ENCODE peak calls at places on chromosomes 13 and 19, in eight cellular contexts. Y is A549, C is tibial nerve, D is transverse colon, J is SK-N-SH, O is stomach, A is H1, Z is HepG2. V is an unnamed sample.

GRCh38 chr19:14786421-14786851 is 8.1 kb upstream of the ADGRE2 start:
- DNase-seq in Y (no peak), C (no peak), D (no peak), J (peak), O (no peak), A (no peak), Z (no peak), V (no peak)

GRCh38 chr13:79935121-79935520 is 405.8 kb downstream of the SPRY2 start:
- DNase-seq in Y (no peak), C (no peak), D (no peak), J (no peak), O (no peak), A (no peak), Z (no peak), V (no peak)

GRCh38 chr19:6536138-6536671 is 5.4 kb downstream of the TNFSF9 start:
- DNase-seq in Y (peak), C (no peak), D (peak), J (peak), O (peak), A (no peak), Z (peak), V (no peak)

GRCh38 chr13:90868321-90868920 is 479.1 kb upstream of the MIR17HG start:
- DNase-seq in Y (peak), C (no peak), D (no peak), J (no peak), O (no peak), A (no peak), Z (peak), V (no peak)

GRCh38 chr13:74930402-74931165 is 551.4 kb downstream of the TBC1D4 start:
- DNase-seq in Y (no peak), C (no peak), D (no peak), J (no peak), O (no peak), A (no peak), Z (no peak), V (no peak)

GRCh38 chr13:36904219-36904618 is 15.8 kb downstream of the SMAD9 start:
- DNase-seq in Y (no peak), C (no peak), D (peak), J (no peak), O (no peak), A (no peak), Z (no peak), V (no peak)

GRCh38 chr19:41245779-41246297 is 18.3 kb upstream of the HNRNPUL1 start:
- DNase-seq in Y (no peak), C (no peak), D (no peak), J (no peak), O (no peak), A (no peak), Z (no peak), V (no peak)

GRCh38 chr13:79776538-79776937 is 295.6 kb downstream of the NDFIP2 start:
- DNase-seq in Y (no peak), C (no peak), D (peak), J (no peak), O (no peak), A (no peak), Z (no peak), V (no peak)

GRCh38 chr13:108281941-108282340 is 12.4 kb downstream of the TNFSF13B start:
- DNase-seq in Y (no peak), C (no peak), D (no peak), J (no peak), O (no peak), A (no peak), Z (no peak), V (no peak)

GRCh38 chr19:24140099-24140498 is 53.1 kb downstream of the ZNF254 start:
- DNase-seq in Y (peak), C (no peak), D (no peak), J (no peak), O (no peak), A (no peak), Z (peak), V (no peak)

GRCh38 chr13:39253774-39254173 is 215.5 kb downstream of the NHLRC3 start:
- DNase-seq in Y (no peak), C (no peak), D (no peak), J (no peak), O (no peak), A (no peak), Z (no peak), V (no peak)

GRCh38 chr19:49850487-49851342 is at the start of gene PTOV1:
- DNase-seq in Y (peak), C (peak), D (peak), J (peak), O (peak), A (peak), Z (peak), V (peak)

GRCh38 chr13:101530293-101530692 is 77.8 kb downstream of the ITGBL1 start:
- DNase-seq in Y (no peak), C (no peak), D (no peak), J (no peak), O (no peak), A (no peak), Z (no peak), V (no peak)

GRCh38 chr13:79486433-79487188 is 5.7 kb downstream of the NDFIP2 start:
- DNase-seq in Y (no peak), C (no peak), D (no peak), J (no peak), O (no peak), A (no peak), Z (no peak), V (no peak)

GRCh38 chr13:70842062-70842644 is 733.9 kb upstream of the KLHL1 start:
- DNase-seq in Y (no peak), C (no peak), D (no peak), J (no peak), O (no peak), A (no peak), Z (no peak), V (no peak)

GRCh38 chr19:35349614-35350521 is 2.2 kb downstream of the FFAR1 start:
- DNase-seq in Y (no peak), C (no peak), D (no peak), J (no peak), O (no peak), A (no peak), Z (no peak), V (peak)

GRCh38 chr13:85653681-85654080 is 145.5 kb downstream of the SLITRK6 start:
- DNase-seq in Y (no peak), C (no peak), D (no peak), J (peak), O (no peak), A (no peak), Z (no peak), V (no peak)

GRCh38 chr13:71677114-71677513 is 189.9 kb downstream of the DACH1 start:
- DNase-seq in Y (no peak), C (no peak), D (no peak), J (no peak), O (no peak), A (no peak), Z (no peak), V (no peak)

GRCh38 chr13:30738526-30738925 is 3.2 kb downstream of the ALOX5AP start:
- DNase-seq in Y (no peak), C (no peak), D (no peak), J (no peak), O (no peak), A (no peak), Z (no peak), V (no peak)

GRCh38 chr19:51076602-51077213 is 6.0 kb downstream of the KLK14 start:
- DNase-seq in Y (no peak), C (no peak), D (no peak), J (no peak), O (no peak), A (no peak), Z (no peak), V (no peak)

GRCh38 chr13:91805605-91806004 is 407.2 kb downstream of the GPC5 start:
- DNase-seq in Y (no peak), C (no peak), D (no peak), J (no peak), O (no peak), A (no peak), Z (no peak), V (no peak)

GRCh38 chr19:53977991-53978731 is 13.3 kb upstream of the CACNG6 start:
- DNase-seq in Y (peak), C (no peak), D (no peak), J (peak), O (no peak), A (peak), Z (no peak), V (no peak)

GRCh38 chr13:105035092-105035491 is 1500.4 kb downstream of the EFNB2 start:
- DNase-seq in Y (no peak), C (no peak), D (no peak), J (peak), O (no peak), A (no peak), Z (no peak), V (no peak)

GRCh38 chr19:18729933-18730530 is 46.6 kb downstream of the CRTC1 start:
- DNase-seq in Y (no peak), C (no peak), D (no peak), J (no peak), O (no peak), A (no peak), Z (no peak), V (no peak)

GRCh38 chr19:14682084-14682483 is 7.4 kb upstream of the ADGRE3 start:
- DNase-seq in Y (no peak), C (no peak), D (no peak), J (no peak), O (no peak), A (no peak), Z (no peak), V (no peak)

GRCh38 chr19:40542197-40542859 is 34.3 kb upstream of the SHKBP1 start:
- DNase-seq in Y (no peak), C (no peak), D (peak), J (peak), O (peak), A (no peak), Z (no peak), V (peak)

GRCh38 chr19:41307954-41308449 is 2.0 kb upstream of the CCDC97 start:
- DNase-seq in Y (no peak), C (no peak), D (no peak), J (no peak), O (no peak), A (no peak), Z (no peak), V (no peak)

GRCh38 chr13:69585656-69586055 is 522.0 kb upstream of the ATXN8OS start:
- DNase-seq in Y (no peak), C (no peak), D (no peak), J (no peak), O (no peak), A (no peak), Z (no peak), V (no peak)
- TF ChIP-seq CTCF in Y (no peak), C (no peak), D (no peak), J (peak), O (no peak), A (no peak), Z (no peak), V (no peak)

DNA sequence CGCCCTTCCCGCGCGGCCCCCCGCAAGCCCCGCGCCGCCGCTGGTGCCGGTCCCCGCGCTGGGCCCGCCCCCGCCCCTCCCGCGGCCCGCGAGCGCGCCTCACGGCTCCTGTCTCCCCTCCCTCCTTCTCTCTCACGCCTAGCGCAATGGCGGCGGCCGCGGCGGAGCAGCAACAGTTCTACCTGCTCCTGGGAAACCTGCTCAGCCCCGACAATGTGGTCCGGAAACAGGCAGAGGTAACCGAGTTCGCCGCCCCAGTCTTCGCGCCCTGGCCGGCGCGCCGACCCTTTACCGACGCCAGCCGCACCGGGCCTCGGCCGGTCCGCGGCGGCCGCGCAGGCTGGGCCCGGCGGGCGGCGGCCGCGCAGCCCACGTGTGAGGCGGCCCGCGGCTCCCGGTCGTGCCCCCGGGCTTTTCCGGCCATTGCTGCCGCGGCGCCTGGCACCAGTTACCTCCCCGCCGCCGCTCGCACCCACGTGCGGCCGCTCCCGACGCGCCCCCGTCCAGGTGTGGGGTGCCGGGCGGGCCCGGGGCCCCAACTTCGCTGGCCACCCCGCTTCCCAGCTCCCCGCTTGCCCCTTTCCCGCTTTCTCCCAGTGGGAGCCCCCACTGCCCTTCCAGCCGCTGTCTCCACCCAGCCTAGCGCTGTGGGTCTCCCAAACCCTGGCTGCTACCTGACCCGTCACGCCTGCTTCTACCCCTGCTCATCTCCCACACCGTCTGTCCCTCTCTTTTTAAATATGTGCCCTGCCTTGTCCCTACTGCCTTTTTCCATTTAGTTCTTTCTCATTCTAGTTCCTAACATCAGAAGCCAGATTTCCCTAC is 23.3 kb downstream of the IPO5 start:
- DNase-seq in Y (peak), C (no peak), D (peak), J (peak), O (no peak), A (no peak), Z (no peak), V (no peak)
- TF ChIP-seq EP300 in Y (no peak), C (no peak), D (no peak), J (no peak), O (no peak), A (no peak), Z (no peak), V (no peak)

GRCh38 chr13:46728777-46729176 is 68.2 kb downstream of the ESD start:
- DNase-seq in Y (peak), C (no peak), D (no peak), J (no peak), O (no peak), A (no peak), Z (peak), V (no peak)
- TF ChIP-seq CTCF in Y (no peak), C (no peak), D (no peak), J (peak), O (no peak), A (no peak), Z (no peak), V (no peak)

DNA sequence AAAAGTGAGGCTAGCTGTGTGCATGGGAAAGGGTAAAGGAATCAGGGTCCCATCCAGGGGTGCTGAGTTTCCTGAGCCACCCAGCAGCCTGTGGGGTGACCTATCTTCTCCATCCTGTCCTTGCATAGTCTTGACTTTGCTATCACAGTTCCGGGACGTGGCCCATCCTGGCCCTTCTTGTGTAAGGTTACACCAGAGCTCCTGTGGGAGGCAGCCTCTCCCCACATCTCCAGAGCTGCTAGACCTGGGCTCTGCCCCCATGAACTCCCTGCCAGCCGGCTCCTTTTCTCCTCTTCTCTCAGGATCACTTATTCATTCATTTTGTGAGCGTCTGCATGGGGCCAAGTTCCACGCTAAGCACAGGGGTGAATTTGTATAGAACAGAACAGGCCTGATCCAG is 238.9 kb downstream of the TSHZ3 start:
- DNase-seq in Y (peak), C (no peak), D (no peak), J (peak), O (no peak), A (peak), Z (no peak), V (no peak)
- TF ChIP-seq EP300 in Y (no peak), C (no peak), D (no peak), J (no peak), O (no peak), A (no peak), Z (no peak), V (no peak)